ENCODE peak calls at places on chromosomes 1 and 21, in four cellular contexts. O, V, G and H are unnamed samples.

GRCh38 chr1:17155257-17155895 is 36.1 kb upstream of the PADI2 start:
- DNase-seq in V (no peak), G (no peak), O (no peak), H (no peak)

GRCh38 chr1:24862775-24863483 is 67.1 kb downstream of the RUNX3 start:
- DNase-seq in O (no peak), V (no peak), G (no peak), H (no peak)

GRCh38 chr1:240337795-240338194 is 246.1 kb downstream of the FMN2 start:
- DNase-seq in V (no peak), O (no peak), G (no peak), H (no peak)

GRCh38 chr1:206461602-206462455 is 8.4 kb upstream of the IKBKE start:
- DNase-seq in O (peak; percentile 78), G (peak; percentile 82), V (peak; percentile 56), H (no peak)

GRCh38 chr1:41037116-41037903 is 15.8 kb upstream of the SLFNL1 start:
- DNase-seq in O (no peak), V (no peak), G (no peak), H (no peak)

GRCh38 chr1:109802136-109802900 is 38.6 kb upstream of the EPS8L3 start:
- DNase-seq in V (no peak), G (no peak), O (no peak), H (no peak)

GRCh38 chr1:205454903-205455335 is 926 bp downstream of the BLACAT1 start:
- DNase-seq in V (no peak), O (peak; percentile 60), G (no peak), H (no peak)

GRCh38 chr1:184743062-184743756 is 11.4 kb downstream of the EDEM3 start:
- DNase-seq in V (no peak), O (no peak), G (peak; percentile 22), H (peak; percentile 57)

GRCh38 chr1:89603651-89604413 is 29.1 kb upstream of the LRRC8C start:
- DNase-seq in O (no peak), V (no peak), G (no peak), H (no peak)

GRCh38 chr1:206470692-206471414 is 577 bp downstream of the IKBKE start:
- DNase-seq in O (peak; percentile 31), V (peak; percentile 68), G (no peak), H (peak; percentile 68)

GRCh38 chr1:18948913-18949688 is 7.4 kb downstream of the IFFO2 start:
- DNase-seq in V (peak; percentile 93), O (no peak), G (no peak), H (no peak)

GRCh38 chr1:36027766-36028165 is 56.1 kb upstream of the TEKT2 start:
- DNase-seq in V (no peak), G (no peak), O (no peak), H (no peak)

GRCh38 chr1:224503161-224504118 is 68.8 kb upstream of the WDR26 start:
- DNase-seq in G (peak; percentile 99), O (peak; percentile 72), V (peak; percentile 38), H (peak; percentile 51)

GRCh38 chr1:150609726-150610125 is 19.7 kb downstream of the ENSA start:
- DNase-seq in G (no peak), V (no peak), O (no peak), H (no peak)

GRCh38 chr1:58927026-58927721 is 143.3 kb upstream of the JUN start:
- DNase-seq in G (no peak), O (no peak), V (no peak), H (no peak)

GRCh38 chr1:89701746-89702241 is 68.9 kb downstream of the LRRC8C start:
- DNase-seq in G (peak; percentile 29), O (no peak), V (no peak), H (no peak)

GRCh38 chr1:65717815-65718454 is 74.8 kb upstream of the PDE4B start:
- DNase-seq in O (no peak), G (no peak), V (no peak), H (no peak)

DNA sequence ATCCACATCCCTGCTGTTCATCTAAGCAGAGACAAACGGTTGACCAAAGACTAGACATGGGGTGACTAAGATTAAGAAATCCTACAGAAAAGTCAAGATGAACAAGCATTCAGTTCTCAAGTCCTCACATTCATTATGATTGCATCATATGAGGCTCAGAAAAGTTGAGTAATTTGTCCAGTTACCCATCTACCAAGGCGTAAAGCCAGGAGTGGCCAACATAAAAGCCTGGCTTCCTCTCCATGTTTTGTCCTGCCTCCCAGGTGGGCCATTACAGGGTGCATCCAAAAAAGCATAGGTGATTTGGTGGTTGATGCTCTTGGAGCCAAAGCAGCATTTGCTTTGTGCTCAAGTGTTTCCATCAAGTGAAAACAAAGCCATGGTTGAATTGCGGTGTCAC is 53.8 kb downstream of the KCNJ15 start:
- DNase-seq in V (no peak), O (no peak), G (no peak), H (no peak)
- TF ChIP-seq TCF7 in V (no peak), O (no peak), G (no peak), H (no peak)

GRCh38 chr1:101653482-101653946 is 343.2 kb downstream of the OLFM3 start:
- DNase-seq in G (no peak), V (no peak), O (peak; percentile 68), H (no peak)
- TF ChIP-seq TCF7 in G (no peak), V (no peak), O (no peak), H (no peak)

DNA sequence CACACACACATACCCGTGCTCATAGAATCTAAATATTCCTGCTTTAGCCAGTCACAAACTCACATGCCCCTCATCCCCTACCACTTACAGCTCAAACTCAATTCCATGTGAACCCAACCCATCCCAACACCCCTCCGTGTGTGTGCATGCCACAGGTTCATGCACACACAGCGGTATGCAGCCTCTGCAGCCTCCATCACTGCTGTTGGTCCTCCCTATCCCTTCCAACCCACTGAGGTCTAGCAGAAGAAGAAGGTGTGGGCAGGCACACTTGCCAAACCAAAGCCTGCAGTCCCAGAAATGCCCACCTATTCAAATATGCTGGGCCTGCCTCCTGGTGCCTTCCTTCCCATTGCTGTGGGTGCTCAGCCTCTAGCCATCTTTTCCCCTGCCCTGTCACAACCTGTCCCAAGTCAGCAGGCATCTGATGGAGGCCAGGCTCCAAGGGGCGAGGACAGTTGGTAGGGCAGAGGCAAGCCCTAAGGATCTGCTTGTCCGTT is 26.2 kb downstream of the SLC2A1 start:
- DNase-seq in G (no peak), V (no peak), O (no peak), H (no peak)
- TF ChIP-seq TCF7 in G (no peak), V (no peak), O (no peak), H (no peak)

GRCh38 chr21:25176637-25177412 is 430.5 kb downstream of the MRPL39 start:
- DNase-seq in V (no peak), O (no peak), G (no peak), H (peak; percentile 87)

GRCh38 chr21:25175938-25176337 is 431.3 kb downstream of the MRPL39 start:
- DNase-seq in O (no peak), V (no peak), G (no peak), H (no peak)

GRCh38 chr21:25183577-25183976 is 423.7 kb downstream of the MRPL39 start:
- DNase-seq in O (no peak), G (no peak), V (no peak), H (no peak)

GRCh38 chr21:25179116-25179515 is 428.2 kb downstream of the MRPL39 start:
- DNase-seq in G (no peak), V (no peak), O (no peak), H (no peak)
- TF ChIP-seq TCF7 in G (no peak), V (no peak), O (no peak), H (no peak)

GRCh38 chr1:12284486-12284885 is 54.7 kb downstream of the VPS13D start:
- DNase-seq in O (no peak), G (no peak), V (no peak), H (no peak)
- TF ChIP-seq TCF7 in O (no peak), G (no peak), V (no peak), H (no peak)

DNA sequence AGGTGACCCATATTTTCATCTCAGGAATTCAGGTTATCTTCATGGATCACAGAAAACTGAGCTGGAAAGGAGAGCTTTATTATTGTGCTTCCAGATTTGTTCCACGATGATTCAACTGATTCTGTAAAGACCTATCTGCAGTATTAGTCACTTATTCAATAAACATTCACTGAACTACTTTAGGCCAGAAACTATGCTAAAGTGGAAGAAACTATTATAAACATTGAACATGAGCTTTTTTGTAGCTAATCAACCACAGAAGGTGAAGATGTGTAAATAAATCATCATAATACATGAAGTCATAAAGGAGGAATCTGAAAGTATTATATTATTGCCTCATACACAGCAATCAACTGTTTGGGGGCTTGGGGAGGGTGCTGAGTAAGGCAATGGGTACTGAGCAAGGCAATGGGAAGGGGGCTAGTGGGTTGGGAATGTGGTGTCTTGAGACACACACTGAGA is 30.6 kb upstream of the EXO1 start:
- DNase-seq in O (no peak), V (no peak), G (no peak), H (no peak)
- TF ChIP-seq TCF7 in O (no peak), V (no peak), G (no peak), H (no peak)

DNA sequence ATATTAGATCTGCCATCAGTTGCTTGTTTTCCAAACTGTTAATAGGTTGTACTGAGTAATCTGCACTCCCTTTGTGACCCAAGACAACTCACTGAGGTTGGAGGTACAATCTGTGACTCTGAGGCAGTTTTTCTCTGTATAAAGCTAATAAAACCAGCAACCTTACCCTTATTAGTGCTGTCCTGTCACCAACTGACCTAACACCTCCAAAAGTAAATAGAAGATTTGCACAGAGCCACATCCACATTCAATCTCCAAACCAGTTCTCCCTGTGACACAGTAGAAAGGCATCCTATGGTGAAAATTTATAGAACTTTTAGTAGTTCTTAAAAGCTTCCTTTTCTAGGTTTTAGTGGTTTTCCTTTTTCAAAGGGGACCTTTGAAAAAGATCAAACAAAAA is 140.4 kb upstream of the ADGRL2 start:
- DNase-seq in G (no peak), V (no peak), O (no peak), H (no peak)
- TF ChIP-seq TCF7 in G (no peak), V (no peak), O (no peak), H (no peak)

GRCh38 chr1:29258189-29258973 is 22.1 kb downstream of the PTPRU start:
- DNase-seq in V (no peak), O (peak; percentile 8), G (peak; percentile 56), H (no peak)

GRCh38 chr1:29256979-29257804 is 20.9 kb downstream of the PTPRU start:
- DNase-seq in G (peak; percentile 45), V (no peak), O (peak; percentile 24), H (no peak)

GRCh38 chr1:29259802-29260441 is 23.6 kb downstream of the PTPRU start:
- DNase-seq in O (peak; percentile 77), V (no peak), G (peak; percentile 99), H (no peak)

GRCh38 chr1:29260531-29260930 is 24.2 kb downstream of the PTPRU start:
- DNase-seq in G (no peak), O (peak; percentile 46), V (no peak), H (no peak)

DNA sequence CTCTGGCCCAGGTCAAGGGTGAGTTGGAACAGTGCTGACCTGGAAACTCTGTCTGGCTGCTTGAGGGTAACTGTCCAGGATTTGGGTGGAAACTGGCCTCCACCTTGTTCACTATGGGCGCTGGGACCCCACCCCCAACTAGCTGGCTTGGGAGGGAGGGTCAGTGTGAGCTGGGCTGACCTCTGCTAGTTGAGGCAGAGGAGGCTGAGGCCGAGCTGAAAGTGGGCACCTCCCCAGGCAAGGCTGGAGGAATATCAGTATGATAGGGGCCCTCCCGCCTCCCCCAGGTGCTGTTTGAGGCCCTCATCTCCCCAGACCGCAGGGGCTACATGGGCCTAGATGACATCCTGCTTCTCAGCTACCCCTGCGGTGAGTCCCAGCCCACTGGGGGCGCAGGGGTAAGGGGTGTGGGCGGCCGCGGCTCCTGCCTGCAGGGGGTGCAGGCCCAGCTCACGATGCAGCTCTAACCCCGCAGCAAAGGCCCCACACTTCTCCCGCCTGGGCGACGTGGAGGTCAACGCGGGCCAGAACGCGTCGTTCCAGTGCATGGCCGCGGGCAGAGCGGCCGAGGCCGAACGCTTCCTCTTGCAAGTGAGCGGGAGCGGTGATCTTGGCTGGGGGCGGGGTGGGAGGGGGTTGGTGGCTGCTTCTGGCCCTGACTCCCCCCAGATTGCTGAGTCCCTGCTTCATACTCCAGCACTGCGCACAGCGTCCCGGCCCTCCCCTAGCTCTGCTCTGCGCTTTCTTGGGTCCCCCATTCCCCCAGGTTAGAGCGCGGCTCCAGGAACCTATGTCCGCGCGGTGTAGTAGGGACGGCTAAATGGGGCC is 22.9 kb downstream of the PTPRU start:
- DNase-seq in V (no peak), O (peak; percentile 46), G (peak; percentile 54), H (no peak)
- TF ChIP-seq TCF7 in V (no peak), O (no peak), G (no peak), H (no peak)